ENCODE peak calls at places on chromosome 14, in eight cellular contexts. Y, L, M, D, Z, X, A and U are unnamed samples.

GRCh38 chr14:90228478-90228877 is 27.9 kb upstream of the PSMC1 start:
- DNase-seq in Z (no peak), M (no peak), A (no peak), D (no peak), X (no peak), Y (no peak), L (no peak), U (no peak)

GRCh38 chr14:99515301-99516155 is 34.3 kb downstream of the CCNK start:
- DNase-seq in Z (no peak), D (no peak), M (no peak), A (no peak), X (no peak), L (no peak), Y (no peak), U (no peak)

GRCh38 chr14:49986344-49987014 is 93.6 kb downstream of the ARF6 start:
- DNase-seq in A (no peak), X (no peak), D (no peak), L (peak; percentile 29), Z (no peak), M (no peak), Y (no peak), U (no peak)

GRCh38 chr14:36339817-36340216 is 19.4 kb upstream of the MBIP start:
- DNase-seq in A (no peak), D (no peak), M (no peak), Z (no peak), X (no peak), L (peak; percentile 3), Y (no peak), U (no peak)

GRCh38 chr14:105602799-105603763 is 76.7 kb downstream of the TMEM121 start:
- DNase-seq in M (no peak), L (no peak), D (no peak), Y (no peak), X (no peak), Z (no peak), A (no peak), U (no peak)

GRCh38 chr14:61780125-61780524 is 17.9 kb downstream of the SNAPC1 start:
- DNase-seq in Y (no peak), Z (no peak), M (no peak), L (peak; percentile 69), D (no peak), X (no peak), A (no peak), U (no peak)

GRCh38 chr14:100736269-100737180 is 9.8 kb downstream of the DLK1 start:
- DNase-seq in X (no peak), D (no peak), A (no peak), L (no peak), Y (no peak), Z (no peak), M (no peak), U (no peak)

GRCh38 chr14:97432586-97432985 is 635.4 kb downstream of the VRK1 start:
- DNase-seq in A (no peak), D (no peak), Z (no peak), Y (no peak), L (no peak), X (no peak), M (no peak), U (no peak)

GRCh38 chr14:102146423-102146822 is 6.7 kb downstream of the WDR20 start:
- DNase-seq in X (no peak), L (no peak), M (no peak), D (no peak), Z (no peak), A (no peak), Y (no peak), U (no peak)

GRCh38 chr14:104556256-104557021 is 23.1 kb upstream of the C14orf180 start:
- DNase-seq in Y (no peak), A (no peak), Z (no peak), M (no peak), X (no peak), D (no peak), L (no peak), U (no peak)

GRCh38 chr14:40074169-40074568 is 641.9 kb upstream of the FBXO33 start:
- DNase-seq in A (no peak), D (no peak), M (no peak), Z (no peak), X (no peak), Y (no peak), L (no peak), U (no peak)

GRCh38 chr14:38481939-38482678 is 226.2 kb upstream of the CLEC14A start:
- DNase-seq in D (no peak), X (peak; percentile 11), M (no peak), Z (peak; percentile 77), L (no peak), A (peak; percentile 46), Y (no peak), U (peak; percentile 76)

GRCh38 chr14:62117010-62117717 is 354.9 kb downstream of the SNAPC1 start:
- DNase-seq in X (peak; percentile 93), D (peak; percentile 56), Z (peak; percentile 74), A (no peak), M (peak; percentile 23), Y (peak; percentile 71), L (peak; percentile 40), U (peak; percentile 97)

GRCh38 chr14:89507926-89508460 is 91.0 kb upstream of the FOXN3 start:
- DNase-seq in Z (peak; percentile 62), D (no peak), A (no peak), M (no peak), Y (no peak), L (no peak), X (no peak), U (no peak)

GRCh38 chr14:99774526-99775307 is 18.5 kb upstream of the EML1 start:
- DNase-seq in D (no peak), Z (no peak), M (no peak), X (peak; percentile 26), L (no peak), Y (no peak), A (no peak), U (no peak)

GRCh38 chr14:54574528-54574927 is 7.6 kb downstream of the SAMD4A start:
- DNase-seq in D (no peak), L (no peak), Z (no peak), M (no peak), Y (no peak), A (no peak), X (no peak), U (no peak)

GRCh38 chr14:70791971-70792370 is 17.3 kb downstream of the MAP3K9 start:
- DNase-seq in Z (no peak), Y (no peak), L (no peak), X (no peak), D (no peak), M (no peak), A (no peak), U (no peak)

GRCh38 chr14:57865450-57866198 is at the start of gene SLC35F4:
- DNase-seq in L (no peak), Z (no peak), Y (peak; percentile 27), D (no peak), A (no peak), X (peak; percentile 42), M (no peak), U (peak; percentile 49)

GRCh38 chr14:99649219-99649618 is 4.3 kb downstream of the HHIPL1 start:
- DNase-seq in M (peak; percentile 26), X (no peak), A (peak; percentile 15), Y (no peak), L (no peak), Z (peak; percentile 60), D (no peak), U (no peak)

GRCh38 chr14:71451501-71451900 is 480.7 kb upstream of the RGS6 start:
- DNase-seq in M (no peak), X (no peak), Z (no peak), A (no peak), Y (no peak), D (no peak), L (no peak), U (no peak)

GRCh38 chr14:75429562-75429961 is 1.7 kb downstream of the JDP2 start:
- DNase-seq in Y (no peak), Z (no peak), D (no peak), A (no peak), X (no peak), M (no peak), L (no peak), U (no peak)

GRCh38 chr14:36750244-36750643 is 88.6 kb downstream of the PAX9 start:
- DNase-seq in L (no peak), M (no peak), D (no peak), Y (no peak), A (no peak), Z (no peak), X (no peak), U (no peak)

GRCh38 chr14:104869669-104870367 is 4.8 kb downstream of the CEP170B start:
- DNase-seq in D (no peak), M (no peak), L (no peak), Z (no peak), A (no peak), Y (no peak), X (no peak), U (no peak)

GRCh38 chr14:70814466-70814865 is 5.2 kb upstream of the MAP3K9 start:
- DNase-seq in A (no peak), X (no peak), D (no peak), Z (no peak), Y (no peak), L (no peak), M (no peak), U (no peak)

GRCh38 chr14:36227802-36228201 is 51.3 kb upstream of the PTCSC3 start:
- DNase-seq in D (no peak), Z (no peak), L (no peak), M (no peak), A (no peak), X (no peak), Y (no peak), U (no peak)

GRCh38 chr14:68971411-68972035 is 7.6 kb downstream of the ACTN1 start:
- DNase-seq in D (no peak), Z (no peak), M (no peak), L (no peak), X (no peak), A (no peak), Y (no peak), U (no peak)

GRCh38 chr14:68811161-68811560 is 18.3 kb upstream of the ZFP36L1 start:
- DNase-seq in D (no peak), A (no peak), Z (no peak), M (no peak), X (no peak), Y (no peak), L (no peak), U (no peak)

GRCh38 chr14:79552778-79553177 is 658.5 kb downstream of the DIO2 start:
- DNase-seq in L (no peak), X (no peak), A (no peak), M (no peak), Z (no peak), Y (no peak), D (no peak), U (no peak)